ENCODE peak calls at places on chromosomes 12 and 14, in four cellular contexts. C, W, E and H are unnamed samples.

GRCh38 chr14:74697543-74697942 is 15.3 kb downstream of the AREL1 start:
- DNase-seq in E (no peak), W (no peak), C (no peak), H (no peak)

GRCh38 chr14:87869619-87870583 is 123.1 kb downstream of the GALC start:
- DNase-seq in E (no peak), W (no peak), C (no peak), H (no peak)

GRCh38 chr14:97359391-97359790 is 562.2 kb downstream of the VRK1 start:
- DNase-seq in E (no peak), C (no peak), W (no peak), H (no peak)

GRCh38 chr14:38618514-38618913 is 362.6 kb upstream of the CLEC14A start:
- DNase-seq in E (no peak), C (no peak), W (no peak), H (no peak)

GRCh38 chr12:64825143-64826011 is 930 bp downstream of the TBC1D30 start:
- DNase-seq in W (no peak), E (no peak), C (no peak), H (no peak)

GRCh38 chr14:76408877-76409276 is 32.9 kb downstream of the ESRRB start:
- DNase-seq in E (no peak), C (no peak), W (no peak), H (no peak)

GRCh38 chr14:39977198-39977597 is 545.0 kb upstream of the FBXO33 start:
- DNase-seq in C (no peak), W (no peak), E (no peak), H (no peak)

GRCh38 chr14:68857671-68858070 is 64.8 kb upstream of the ZFP36L1 start:
- DNase-seq in W (no peak), C (no peak), E (no peak), H (no peak)

GRCh38 chr12:99911967-99912366 is 72.8 kb downstream of the ANKS1B start:
- DNase-seq in C (peak; percentile 36), E (no peak), W (no peak), H (no peak)

GRCh38 chr12:78402366-78403134 is 462.0 kb upstream of the SYT1 start:
- DNase-seq in E (no peak), C (no peak), W (no peak), H (no peak)

GRCh38 chr12:109563291-109564284 is 9.7 kb downstream of the MMAB start:
- DNase-seq in C (no peak), E (no peak), W (no peak), H (no peak)

GRCh38 chr12:19572920-19573558 is 133.7 kb downstream of the AEBP2 start:
- DNase-seq in W (peak; percentile 45), E (peak; percentile 34), C (no peak), H (peak; percentile 94)

GRCh38 chr12:43501705-43502104 is 50.3 kb downstream of the ADAMTS20 start:
- DNase-seq in C (no peak), E (no peak), W (peak; percentile 3), H (peak; percentile 2)

GRCh38 chr12:48851883-48852733 is at the start of gene DDX23:
- DNase-seq in C (peak; percentile 77), W (peak; percentile 92), E (peak; percentile 91), H (peak; percentile 98)

GRCh38 chr14:100524233-100524932 is 62.8 kb downstream of the BEGAIN start:
- DNase-seq in W (no peak), C (no peak), E (no peak), H (no peak)

GRCh38 chr14:74064883-74065282 is 19.4 kb downstream of the ALDH6A1 start:
- DNase-seq in C (no peak), W (no peak), E (no peak), H (no peak)

GRCh38 chr12:51171884-51172514 is 936 bp downstream of the TFCP2 start:
- DNase-seq in E (no peak), C (peak; percentile 17), W (peak; percentile 16), H (no peak)

GRCh38 chr14:85934123-85934885 is 404.4 kb downstream of the FLRT2 start:
- DNase-seq in C (peak; percentile 66), E (no peak), W (peak; percentile 15), H (no peak)

GRCh38 chr14:59306775-59307174 is 118.3 kb downstream of the DAAM1 start:
- DNase-seq in E (no peak), W (no peak), C (no peak), H (no peak)

GRCh38 chr14:90419200-90419599 is 22.4 kb downstream of the CALM1 start:
- DNase-seq in W (no peak), E (no peak), C (no peak), H (no peak)

GRCh38 chr12:70590549-70591226 is 46.5 kb downstream of the PTPRB start:
- DNase-seq in E (no peak), W (no peak), C (no peak), H (no peak)

GRCh38 chr12:127489055-127489454 is 777.9 kb upstream of the TMEM132C start:
- DNase-seq in E (no peak), C (no peak), W (peak; percentile 58), H (no peak)

GRCh38 chr12:127480775-127481314 is 786.1 kb upstream of the TMEM132C start:
- DNase-seq in E (no peak), W (peak; percentile 4), C (no peak), H (no peak)

GRCh38 chr12:127487031-127487430 is 779.9 kb upstream of the TMEM132C start:
- DNase-seq in E (no peak), W (no peak), C (no peak), H (no peak)

GRCh38 chr12:127482950-127483349 is 784.0 kb upstream of the TMEM132C start:
- DNase-seq in W (no peak), E (no peak), C (no peak), H (no peak)

GRCh38 chr12:127485528-127485927 is 781.4 kb upstream of the TMEM132C start:
- DNase-seq in C (no peak), W (no peak), E (peak; percentile 10), H (peak; percentile 15)
- TF ChIP-seq SUZ12 in C (no peak), W (no peak), E (no peak), H (no peak)

GRCh38 chr12:22738945-22739344 is 114.0 kb downstream of the ETNK1 start:
- DNase-seq in C (no peak), E (no peak), W (no peak), H (no peak)
- TF ChIP-seq ZNF274 in C (no peak), E (no peak), W (no peak), H (no peak)

GRCh38 chr12:75505706-75506312 is 5.6 kb downstream of the KRR1 start:
- DNase-seq in E (no peak), C (no peak), W (peak; percentile 9), H (no peak)
- TF ChIP-seq SUZ12 in E (no peak), C (no peak), W (no peak), H (no peak)

DNA sequence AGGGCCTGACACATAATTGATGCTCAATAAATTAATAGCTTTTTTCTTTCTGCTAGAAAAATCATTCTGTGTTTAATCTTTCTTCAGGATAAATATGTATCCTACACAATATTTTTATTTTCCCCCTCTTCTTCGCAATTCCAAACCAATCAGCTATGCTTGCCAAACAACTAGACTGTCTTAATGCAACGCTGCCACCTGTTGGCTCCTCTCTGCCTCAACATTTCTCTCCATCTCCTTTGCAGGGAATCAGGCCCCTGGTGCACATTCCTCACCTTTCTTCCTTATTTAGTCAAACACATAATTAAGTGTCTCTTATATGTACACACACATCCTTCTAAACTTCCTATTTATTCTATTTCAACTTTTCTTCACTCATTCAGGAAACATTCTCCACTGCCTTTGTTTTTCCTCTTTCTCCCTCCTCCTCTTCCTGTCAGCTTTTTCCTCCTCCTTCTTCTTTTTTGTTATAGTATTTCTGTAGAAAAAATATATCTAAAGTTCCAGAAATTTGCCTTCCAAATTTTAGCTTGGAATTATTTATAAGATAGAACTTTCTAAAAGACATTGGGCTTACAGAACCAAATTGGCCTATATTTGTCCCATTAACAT is 406.0 kb downstream of the PRKD1 start:
- DNase-seq in W (no peak), C (no peak), E (peak; percentile 21), H (peak; percentile 20)
- TF ChIP-seq ZNF274 in W (no peak), C (no peak), E (no peak), H (no peak)

GRCh38 chr12:75704664-75705063 is 193.3 kb upstream of the KRR1 start:
- DNase-seq in W (no peak), E (no peak), C (no peak), H (no peak)
- TF ChIP-seq SUZ12 in W (no peak), E (no peak), C (no peak), H (no peak)

GRCh38 chr12:120230326-120230973 is 29.5 kb upstream of the RPLP0 start:
- DNase-seq in C (no peak), E (peak; percentile 91), W (peak; percentile 89), H (peak; percentile 98)

GRCh38 chr12:120229071-120229582 is 28.2 kb upstream of the RPLP0 start:
- DNase-seq in E (no peak), C (no peak), W (peak; percentile 67), H (no peak)

GRCh38 chr12:120230974-120231315 is 30.0 kb upstream of the RPLP0 start:
- DNase-seq in C (no peak), W (no peak), E (no peak), H (no peak)

GRCh38 chr12:120229583-120230325 is 28.8 kb upstream of the RPLP0 start:
- DNase-seq in C (no peak), E (no peak), W (no peak), H (no peak)

GRCh38 chr12:120231316-120232011 is 30.6 kb upstream of the RPLP0 start:
- DNase-seq in E (peak; percentile 84), W (peak; percentile 53), C (no peak), H (peak; percentile 92)
- TF ChIP-seq ZNF274 in E (no peak), W (no peak), C (no peak), H (no peak)

GRCh38 chr12:9319842-9320173 is 111.6 kb upstream of the PZP start:
- DNase-seq in E (no peak), W (no peak), C (no peak), H (no peak)
- TF ChIP-seq SUZ12 in E (no peak), W (no peak), C (no peak), H (no peak)

DNA sequence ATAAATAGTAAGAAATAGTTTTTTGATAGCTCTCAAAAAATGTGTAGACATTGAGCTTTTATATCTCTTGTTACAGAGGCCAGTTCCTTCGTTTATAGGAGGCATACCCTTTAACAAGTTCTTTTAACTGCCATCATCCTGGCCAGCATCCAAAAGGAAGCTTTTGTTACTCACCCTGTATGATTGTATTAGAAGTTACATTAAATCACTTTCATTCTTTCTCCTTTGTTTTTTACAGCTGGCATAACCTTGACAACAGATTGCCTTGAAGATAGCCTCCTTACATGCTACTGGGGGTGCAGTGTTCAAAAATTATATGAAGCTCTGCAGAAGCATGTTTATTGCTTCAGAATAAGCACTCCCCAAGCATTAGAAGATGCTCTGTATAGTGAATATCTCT is 20.1 kb downstream of the CGRRF1 start:
- DNase-seq in C (no peak), E (no peak), W (no peak), H (no peak)
- TF ChIP-seq ZNF274 in C (no peak), E (no peak), W (no peak), H (no peak)

DNA sequence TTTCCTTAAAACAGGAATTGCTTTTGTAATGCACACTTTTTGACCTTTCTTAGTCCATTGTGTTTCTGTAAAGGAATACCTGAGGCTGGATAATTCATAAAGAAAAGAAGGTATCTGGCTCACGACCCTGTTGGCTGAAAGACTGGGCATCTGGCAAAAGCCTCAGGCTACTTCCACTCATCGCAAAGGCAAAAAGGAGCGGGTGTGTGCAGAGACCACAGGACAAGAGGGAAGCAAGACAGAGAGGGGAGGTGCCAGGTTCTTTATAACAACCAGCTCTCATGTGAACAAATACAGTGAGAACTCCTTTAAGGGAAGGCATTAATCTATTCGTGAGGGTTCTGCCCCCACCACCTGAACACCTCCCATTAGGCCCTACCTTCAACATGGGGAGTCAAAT is 182.1 kb downstream of the C12orf50 start:
- DNase-seq in C (no peak), W (no peak), E (no peak), H (no peak)
- TF ChIP-seq SUZ12 in C (no peak), W (no peak), E (no peak), H (no peak)